ENCODE peak calls at places on chromosomes 4 and X, in nine cellular contexts. V, W, L, F, G, O, E, X and I are unnamed samples. For H3K9me3, the result is how much of the 10 kb centered on the place peaks cover.

GRCh38 chr4:88341227-88342192 is 37.1 kb upstream of the HERC6 start:
- DNase-seq in V (no peak), W (peak), L (no peak), F (no peak), G (peak), O (no peak), E (no peak), X (peak), I (no peak)

GRCh38 chrX:150227873-150228272 is 135.2 kb upstream of the MAMLD1 start:
- DNase-seq in V (no peak), W (no peak), L (no peak), F (no peak), G (no peak), O (no peak), E (no peak), X (no peak), I (no peak)

GRCh38 chrX:104137496-104137895 is 19.3 kb downstream of the SLC25A53 start:
- DNase-seq in V (no peak), W (no peak), L (no peak), F (peak), G (no peak), O (no peak), E (no peak), X (no peak), I (no peak)

GRCh38 chr4:48490680-48491513 is 845 bp downstream of the ZAR1 start:
- DNase-seq in V (no peak), W (no peak), L (no peak), F (no peak), G (no peak), O (no peak), E (no peak), X (no peak), I (no peak)

GRCh38 chr4:7007944-7008343 is 35.2 kb upstream of the TADA2B start:
- DNase-seq in V (no peak), W (no peak), L (no peak), F (no peak), G (no peak), O (no peak), E (no peak), X (no peak), I (no peak)

GRCh38 chr4:145920205-145920604 is 18.4 kb downstream of the ZNF827 start:
- DNase-seq in V (no peak), W (no peak), L (no peak), F (no peak), G (no peak), O (no peak), E (no peak), X (no peak), I (no peak)

GRCh38 chrX:137916090-137916746 is 350.3 kb downstream of the ZIC3 start:
- DNase-seq in V (no peak), W (no peak), L (no peak), F (peak), G (no peak), O (no peak), E (no peak), X (no peak), I (no peak)

GRCh38 chrX:154526901-154527675 is 11.1 kb upstream of the FAM3A start:
- DNase-seq in V (peak), W (peak), L (peak), F (peak), G (peak), O (no peak), E (peak), X (no peak), I (peak)

GRCh38 chrX:40282901-40283674 is 185.3 kb upstream of the BCOR start:
- DNase-seq in V (no peak), W (no peak), L (no peak), F (no peak), G (no peak), O (no peak), E (no peak), X (no peak), I (no peak)

GRCh38 chrX:13120017-13120416 is 75.6 kb upstream of the FAM9C start:
- DNase-seq in V (no peak), W (no peak), L (no peak), F (no peak), G (peak), O (no peak), E (no peak), X (no peak), I (peak)

GRCh38 chr4:138275946-138276621 is 33.9 kb upstream of the SLC7A11 start:
- DNase-seq in V (no peak), W (no peak), L (no peak), F (no peak), G (no peak), O (no peak), E (no peak), X (peak), I (no peak)

GRCh38 chrX:100911731-100912130 is 17.0 kb downstream of the XKRX start:
- DNase-seq in V (no peak), W (no peak), L (no peak), F (no peak), G (no peak), O (no peak), E (no peak), X (no peak), I (no peak)

DNA sequence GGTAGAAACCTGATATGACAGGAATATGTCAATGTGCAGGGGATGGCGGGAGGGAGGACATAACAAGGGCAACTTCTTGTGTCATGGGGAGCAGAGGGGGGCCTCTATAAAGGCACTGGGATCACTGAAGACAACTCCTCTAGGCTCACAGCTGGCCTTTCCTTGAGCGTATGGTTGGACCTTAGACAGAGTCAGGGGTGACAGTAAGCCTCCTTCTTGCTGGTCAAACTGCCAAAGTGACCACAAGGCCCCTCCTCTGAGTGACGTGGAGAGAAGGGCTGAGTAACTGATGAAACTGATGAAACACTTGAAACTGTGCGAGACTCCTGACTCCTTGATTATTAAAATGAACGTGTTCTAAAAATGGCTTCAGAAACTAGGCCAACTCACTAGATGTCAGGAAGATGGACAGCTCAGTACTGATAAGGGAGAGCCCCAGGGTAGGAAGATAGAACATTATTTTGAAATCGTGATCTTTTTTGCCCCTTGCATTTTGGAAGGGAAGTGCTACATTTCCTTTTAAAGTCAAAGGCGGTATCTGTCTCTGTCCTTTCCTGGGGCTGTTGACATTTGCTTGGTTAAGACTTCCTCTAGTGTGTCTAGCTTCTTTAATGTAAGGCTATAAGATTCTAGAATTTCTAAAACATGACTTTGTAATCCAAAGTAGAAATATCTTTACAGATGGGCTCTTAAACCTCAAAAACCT is 1.6 kb downstream of the RAB33A start:
- DNase-seq in V (peak), W (peak), L (no peak), F (peak), G (peak), O (no peak), E (no peak), X (no peak), I (peak)
- H3K27ac ChIP-seq in V (peak), W (peak), L (no peak), F (peak), G (peak), O (no peak), E (peak), X (peak), I (peak)

GRCh38 chr4:23902203-23902602 is 12.4 kb upstream of the PPARGC1A start:
- DNase-seq in V (no peak), W (no peak), L (no peak), F (no peak), G (no peak), O (no peak), E (no peak), X (no peak), I (no peak)

GRCh38 chr4:23906839-23907238 is 17.0 kb upstream of the PPARGC1A start:
- DNase-seq in V (no peak), W (no peak), L (no peak), F (no peak), G (no peak), O (no peak), E (no peak), X (no peak), I (no peak)

GRCh38 chr4:23900636-23901035 is 10.8 kb upstream of the PPARGC1A start:
- DNase-seq in V (no peak), W (no peak), L (no peak), F (no peak), G (no peak), O (no peak), E (no peak), X (no peak), I (no peak)

GRCh38 chr4:23904639-23905061 is 14.8 kb upstream of the PPARGC1A start:
- DNase-seq in V (no peak), W (no peak), L (no peak), F (no peak), G (no peak), O (no peak), E (no peak), X (no peak), I (no peak)

GRCh38 chr4:23903859-23904438 is 14.1 kb upstream of the PPARGC1A start:
- DNase-seq in V (no peak), W (no peak), L (peak), F (no peak), G (no peak), O (no peak), E (no peak), X (no peak), I (no peak)
- TF ChIP-seq EP300 in V (no peak), W (peak), L (no peak), F (no peak), G (no peak), O (no peak), E (no peak), X (no peak), I (peak)

GRCh38 chr4:95539056-95539455 is 9.7 kb downstream of the UNC5C start:
- DNase-seq in V (no peak), W (no peak), L (no peak), F (no peak), G (no peak), O (no peak), E (no peak), X (no peak), I (no peak)
- H3K9me3 ChIP-seq in V (under half), W (under half), L (under half), F (under half), G (under half), O (under half), E (under half), X (under half), I (under half)

GRCh38 chr4:85929926-85930325 is 429.9 kb downstream of the MAPK10 start:
- DNase-seq in V (no peak), W (no peak), L (no peak), F (no peak), G (no peak), O (no peak), E (no peak), X (no peak), I (peak)
- H3K27ac ChIP-seq in V (no peak), W (no peak), L (no peak), F (no peak), G (no peak), O (no peak), E (no peak), X (peak), I (peak)

GRCh38 chr4:41318839-41319530 is 62.3 kb downstream of the UCHL1 start:
- DNase-seq in V (no peak), W (no peak), L (no peak), F (no peak), G (no peak), O (no peak), E (no peak), X (peak), I (no peak)

GRCh38 chr4:41320786-41321185 is 64.1 kb downstream of the UCHL1 start:
- DNase-seq in V (no peak), W (no peak), L (no peak), F (no peak), G (no peak), O (no peak), E (no peak), X (no peak), I (no peak)

GRCh38 chr4:41321216-41321945 is 64.7 kb downstream of the UCHL1 start:
- DNase-seq in V (no peak), W (no peak), L (no peak), F (no peak), G (no peak), O (no peak), E (no peak), X (no peak), I (no peak)

GRCh38 chr4:41320278-41320677 is 63.5 kb downstream of the UCHL1 start:
- DNase-seq in V (no peak), W (no peak), L (no peak), F (no peak), G (no peak), O (no peak), E (no peak), X (no peak), I (no peak)

DNA sequence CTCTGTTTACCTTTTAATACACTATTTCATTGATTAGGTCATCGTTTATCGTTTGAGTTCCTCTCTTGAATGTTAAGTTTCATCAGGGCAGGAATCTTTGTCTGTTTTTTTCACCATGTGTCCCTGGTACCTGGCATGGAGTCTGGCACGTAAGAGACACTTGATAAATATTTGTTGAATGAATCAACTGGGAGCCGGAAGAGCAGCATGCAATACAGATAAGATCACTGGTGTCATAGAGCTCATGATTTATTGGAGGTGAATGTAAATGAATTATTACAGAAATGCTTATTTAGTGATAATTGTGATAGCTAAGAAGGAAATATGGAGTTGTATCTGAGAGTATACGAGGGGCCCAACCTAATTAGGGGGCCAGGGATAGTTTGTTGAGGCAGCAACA is 62.8 kb downstream of the UCHL1 start:
- DNase-seq in V (no peak), W (no peak), L (no peak), F (no peak), G (no peak), O (no peak), E (no peak), X (peak), I (no peak)
- TF ChIP-seq EP300 in V (no peak), W (no peak), L (no peak), F (no peak), G (no peak), O (no peak), E (no peak), X (peak), I (no peak)

DNA sequence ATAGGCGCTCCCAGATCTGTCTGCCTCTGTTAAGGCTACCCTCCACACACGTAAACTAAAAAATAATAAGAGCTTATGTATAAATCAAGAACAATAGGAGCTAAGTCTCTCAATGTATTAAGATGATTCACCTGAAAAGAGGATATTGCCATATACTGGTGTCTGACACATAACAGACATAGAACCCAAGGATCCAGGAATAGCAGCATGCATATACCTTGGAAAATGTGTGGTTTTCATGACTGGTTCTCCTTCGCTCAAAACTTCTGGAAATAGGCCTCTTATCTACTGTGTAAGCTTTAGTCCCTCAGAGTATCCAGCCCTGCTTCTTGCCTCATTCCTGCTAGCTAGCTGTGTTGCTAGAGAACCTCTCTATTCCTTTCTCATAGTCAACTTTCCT is 203.7 kb upstream of the SLITRK2 start:
- DNase-seq in V (no peak), W (no peak), L (no peak), F (no peak), G (no peak), O (no peak), E (no peak), X (no peak), I (no peak)
- H3K9me3 ChIP-seq in V (under half), W (under half), L (under half), F (under half), G (under half), O (under half), E (under half), X (under half), I (under half)

DNA sequence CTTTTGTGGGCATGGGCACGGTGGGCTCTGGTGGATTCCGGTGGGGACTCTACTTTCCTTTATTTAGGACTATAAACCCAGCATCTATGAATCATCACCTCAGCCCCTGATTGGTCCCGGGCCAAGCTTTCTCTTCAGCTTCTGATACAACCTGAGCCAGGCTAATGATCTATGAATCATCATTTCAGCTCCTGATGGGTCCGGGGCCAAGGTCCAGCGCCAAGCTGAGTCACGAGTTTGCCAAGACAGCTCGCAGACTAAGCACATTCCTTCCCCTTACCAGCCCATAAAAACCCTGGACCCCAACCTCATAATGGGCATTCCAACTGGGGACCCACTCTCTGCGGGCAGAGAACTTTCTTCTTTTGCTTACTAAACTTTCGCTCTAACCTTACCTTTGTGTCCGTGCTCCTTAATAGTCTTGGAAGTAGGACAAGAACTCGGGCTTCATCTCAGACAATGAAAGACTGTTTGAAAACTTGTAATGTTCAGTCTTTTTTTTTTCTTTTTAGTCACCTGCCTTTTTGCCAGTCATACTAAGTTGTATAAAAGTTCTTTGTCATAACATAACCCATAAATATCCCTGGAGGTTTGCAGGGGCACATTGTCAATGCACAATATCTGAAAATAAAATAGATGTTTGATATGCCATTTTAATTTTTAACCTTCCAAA is 904.9 kb upstream of the EPHA5 start:
- DNase-seq in V (no peak), W (no peak), L (no peak), F (no peak), G (no peak), O (no peak), E (no peak), X (peak), I (no peak)
- H3K27ac ChIP-seq in V (no peak), W (no peak), L (no peak), F (no peak), G (no peak), O (no peak), E (no peak), X (peak), I (no peak)